ENCODE peak calls at places on chromosome 20, in five cellular contexts. A, V, F, T and B are unnamed samples.

GRCh38 chr20:25547999-25548398 is 37.3 kb downstream of the NINL start:
- DNase-seq in A (no peak), V (no peak), F (no peak), T (no peak), B (no peak)

GRCh38 chr20:1255675-1256074 is 10.4 kb upstream of the SNPH start:
- DNase-seq in A (no peak), V (no peak), F (no peak), T (no peak), B (no peak)

GRCh38 chr20:44990425-44990824 is 24.1 kb downstream of the STK4 start:
- DNase-seq in A (no peak), V (peak), F (no peak), T (no peak), B (no peak)

GRCh38 chr20:5065489-5066383 is 54.0 kb downstream of the PCNA start:
- DNase-seq in A (peak), V (no peak), F (peak), T (peak), B (peak)

GRCh38 chr20:39850821-39851330 is 838.2 kb downstream of the MAFB start:
- DNase-seq in A (no peak), V (no peak), F (no peak), T (no peak), B (no peak)

GRCh38 chr20:47464380-47465101 is 37.1 kb upstream of the NCOA3 start:
- DNase-seq in A (peak), V (no peak), F (peak), T (peak), B (peak)

GRCh38 chr20:62640870-62641748 is 1.2 kb upstream of the SLCO4A1 start:
- DNase-seq in A (no peak), V (no peak), F (no peak), T (no peak), B (no peak)

GRCh38 chr20:768426-768978 is at the start of gene SLC52A3:
- DNase-seq in A (no peak), V (no peak), F (no peak), T (no peak), B (peak)

GRCh38 chr20:48850681-48851299 is 23.0 kb upstream of the PREX1 start:
- DNase-seq in A (no peak), V (no peak), F (no peak), T (no peak), B (no peak)

GRCh38 chr20:19794941-19795340 is 36.9 kb downstream of the RIN2 start:
- DNase-seq in A (no peak), V (no peak), F (peak), T (no peak), B (no peak)

GRCh38 chr20:46695888-46696287 is 6.6 kb upstream of the TP53RK start:
- DNase-seq in A (no peak), V (no peak), F (no peak), T (no peak), B (no peak)

GRCh38 chr20:3733119-3733995 is 872 bp downstream of the HSPA12B start:
- DNase-seq in A (no peak), V (no peak), F (no peak), T (no peak), B (no peak)